ENCODE peak calls at places on chromosomes 4 and X, in five cellular contexts. One of them, this sample, is unnamed.

GRCh38 chr4:31307026-31307425 is 586.9 kb downstream of the PCDH7 start:
- DNase-seq in CD8-positive, alpha-beta memory T cell: no peak
- DNase-seq in AG09319: no peak
- DNase-seq in activated naive CD8-positive, alpha-beta T cell treated with anti-CD3 and anti-CD28 coated beads, Interleukin-2, amount 10 ng/mL, durations not matched to agents 7 days and 5 days: no peak
- DNase-seq in mucosa of gallbladder: no peak
- DNase-seq in this sample: no peak

GRCh38 chrX:129006491-129006890 is 516.8 kb downstream of the SMARCA1 start:
- DNase-seq in CD8-positive, alpha-beta memory T cell: no peak
- DNase-seq in AG09319: no peak
- DNase-seq in activated naive CD8-positive, alpha-beta T cell treated with anti-CD3 and anti-CD28 coated beads, Interleukin-2, amount 10 ng/mL, durations not matched to agents 7 days and 5 days: no peak
- DNase-seq in mucosa of gallbladder: no peak
- DNase-seq in this sample: no peak

GRCh38 chrX:12378263-12378662 is 240.0 kb downstream of the FRMPD4 start:
- DNase-seq in CD8-positive, alpha-beta memory T cell: no peak
- DNase-seq in AG09319: no peak
- DNase-seq in activated naive CD8-positive, alpha-beta T cell treated with anti-CD3 and anti-CD28 coated beads, Interleukin-2, amount 10 ng/mL, durations not matched to agents 7 days and 5 days: no peak
- DNase-seq in mucosa of gallbladder: no peak
- DNase-seq in this sample: no peak

GRCh38 chr4:188029114-188029513 is 33.5 kb downstream of the ZFP42 start:
- DNase-seq in CD8-positive, alpha-beta memory T cell: no peak
- DNase-seq in AG09319: no peak
- DNase-seq in activated naive CD8-positive, alpha-beta T cell treated with anti-CD3 and anti-CD28 coated beads, Interleukin-2, amount 10 ng/mL, durations not matched to agents 7 days and 5 days: no peak
- DNase-seq in mucosa of gallbladder: no peak
- DNase-seq in this sample: no peak

GRCh38 chr4:25513814-25514213 is 136.8 kb downstream of the ANAPC4 start:
- DNase-seq in CD8-positive, alpha-beta memory T cell: no peak
- DNase-seq in AG09319: no peak
- DNase-seq in activated naive CD8-positive, alpha-beta T cell treated with anti-CD3 and anti-CD28 coated beads, Interleukin-2, amount 10 ng/mL, durations not matched to agents 7 days and 5 days: no peak
- DNase-seq in mucosa of gallbladder: no peak
- DNase-seq in this sample: no peak

GRCh38 chr4:65668201-65669007 is 1.9 kb downstream of the EPHA5 start:
- DNase-seq in CD8-positive, alpha-beta memory T cell: no peak
- DNase-seq in AG09319: no peak
- DNase-seq in activated naive CD8-positive, alpha-beta T cell treated with anti-CD3 and anti-CD28 coated beads, Interleukin-2, amount 10 ng/mL, durations not matched to agents 7 days and 5 days: no peak
- DNase-seq in mucosa of gallbladder: no peak
- DNase-seq in this sample: peak; percentile 9

GRCh38 chr4:121484633-121485032 is 103.8 kb upstream of the QRFPR start:
- DNase-seq in CD8-positive, alpha-beta memory T cell: no peak
- DNase-seq in AG09319: peak; percentile 40
- DNase-seq in activated naive CD8-positive, alpha-beta T cell treated with anti-CD3 and anti-CD28 coated beads, Interleukin-2, amount 10 ng/mL, durations not matched to agents 7 days and 5 days: no peak
- DNase-seq in mucosa of gallbladder: peak; percentile 25
- DNase-seq in this sample: peak; percentile 58

GRCh38 chr4:112633477-112634235 is 3.1 kb downstream of the ZGRF1 start:
- DNase-seq in CD8-positive, alpha-beta memory T cell: no peak
- DNase-seq in AG09319: no peak
- DNase-seq in activated naive CD8-positive, alpha-beta T cell treated with anti-CD3 and anti-CD28 coated beads, Interleukin-2, amount 10 ng/mL, durations not matched to agents 7 days and 5 days: no peak
- DNase-seq in mucosa of gallbladder: no peak
- DNase-seq in this sample: peak; percentile 10

GRCh38 chrX:121308276-121308805 is 260.9 kb downstream of the GLUD2 start:
- DNase-seq in CD8-positive, alpha-beta memory T cell: no peak
- DNase-seq in AG09319: peak; percentile 23
- DNase-seq in activated naive CD8-positive, alpha-beta T cell treated with anti-CD3 and anti-CD28 coated beads, Interleukin-2, amount 10 ng/mL, durations not matched to agents 7 days and 5 days: peak; percentile 10
- DNase-seq in mucosa of gallbladder: peak; percentile 12
- DNase-seq in this sample: peak; percentile 2

GRCh38 chr4:65645185-65645584 is 25.1 kb downstream of the EPHA5 start:
- DNase-seq in CD8-positive, alpha-beta memory T cell: no peak
- DNase-seq in AG09319: no peak
- DNase-seq in activated naive CD8-positive, alpha-beta T cell treated with anti-CD3 and anti-CD28 coated beads, Interleukin-2, amount 10 ng/mL, durations not matched to agents 7 days and 5 days: no peak
- DNase-seq in mucosa of gallbladder: no peak
- DNase-seq in this sample: no peak

GRCh38 chr4:72525938-72526337 is 43.1 kb downstream of the ADAMTS3 start:
- DNase-seq in CD8-positive, alpha-beta memory T cell: no peak
- DNase-seq in AG09319: peak; percentile 24
- DNase-seq in activated naive CD8-positive, alpha-beta T cell treated with anti-CD3 and anti-CD28 coated beads, Interleukin-2, amount 10 ng/mL, durations not matched to agents 7 days and 5 days: no peak
- DNase-seq in mucosa of gallbladder: peak; percentile 18
- DNase-seq in this sample: no peak

GRCh38 chrX:7798327-7798726 is 44.6 kb upstream of the VCX start:
- DNase-seq in CD8-positive, alpha-beta memory T cell: no peak
- DNase-seq in AG09319: no peak
- DNase-seq in activated naive CD8-positive, alpha-beta T cell treated with anti-CD3 and anti-CD28 coated beads, Interleukin-2, amount 10 ng/mL, durations not matched to agents 7 days and 5 days: no peak
- DNase-seq in mucosa of gallbladder: no peak
- DNase-seq in this sample: no peak

GRCh38 chr4:125735107-125735506 is 420.4 kb downstream of the FAT4 start:
- DNase-seq in CD8-positive, alpha-beta memory T cell: no peak
- DNase-seq in AG09319: peak; percentile 8
- DNase-seq in activated naive CD8-positive, alpha-beta T cell treated with anti-CD3 and anti-CD28 coated beads, Interleukin-2, amount 10 ng/mL, durations not matched to agents 7 days and 5 days: no peak
- DNase-seq in mucosa of gallbladder: peak; percentile 13
- DNase-seq in this sample: peak; percentile 59

This sample was measured in AG08396.